ENCODE peak calls at places on chromosomes 4 and X, in seven cellular contexts. C, Z, H, D, N, K and I are unnamed samples.

GRCh38 chr4:179719766-179720470 is 2277.7 kb upstream of the AGA start:
- DNase-seq in C (no peak), Z (no peak), H (no peak), K (no peak), N (no peak), D (no peak), I (no peak)

GRCh38 chrX:120356084-120356483 is 5.8 kb upstream of the ATP1B4 start:
- DNase-seq in D (no peak), C (no peak), N (no peak), H (no peak), Z (no peak), K (no peak), I (no peak)

GRCh38 chrX:63503541-63503940 is 152.4 kb upstream of the SPIN4 start:
- DNase-seq in C (peak; percentile 71), K (peak; percentile 79), D (no peak), H (no peak), Z (peak; percentile 23), N (no peak), I (no peak)

GRCh38 chr4:120052840-120053239 is 13.8 kb downstream of the MAD2L1 start:
- DNase-seq in H (no peak), K (no peak), D (peak; percentile 63), C (peak; percentile 92), Z (no peak), N (no peak), I (no peak)

GRCh38 chr4:62487016-62487415 is 1286.9 kb downstream of the ADGRL3 start:
- DNase-seq in D (no peak), K (no peak), Z (no peak), N (no peak), H (no peak), C (no peak), I (no peak)

GRCh38 chrX:41085883-41086626 is 810 bp downstream of the USP9X start:
- DNase-seq in H (peak; percentile 34), Z (no peak), C (peak; percentile 30), K (peak; percentile 60), D (no peak), N (peak; percentile 30), I (no peak)

GRCh38 chr4:82899339-82899738 is 1.2 kb upstream of the THAP9 start:
- DNase-seq in K (no peak), Z (no peak), N (no peak), D (no peak), H (no peak), C (no peak), I (no peak)

GRCh38 chr4:24589448-24589847 is 5.1 kb upstream of the DHX15 start:
- DNase-seq in K (no peak), C (no peak), N (no peak), H (no peak), Z (no peak), D (no peak), I (no peak)

GRCh38 chr4:8648816-8649630 is 56.5 kb downstream of the CPZ start:
- DNase-seq in K (no peak), C (no peak), N (no peak), Z (no peak), D (no peak), H (no peak), I (peak; percentile 64)

GRCh38 chr4:118974758-118975157 is 86.1 kb downstream of the SYNPO2 start:
- DNase-seq in Z (no peak), K (no peak), D (no peak), C (no peak), H (no peak), N (no peak), I (no peak)

GRCh38 chrX:68375803-68376202 is 57.5 kb downstream of the OPHN1 start:
- DNase-seq in Z (no peak), N (no peak), D (no peak), H (no peak), C (no peak), K (no peak), I (no peak)

GRCh38 chr4:163755013-163755412 is 260.5 kb downstream of the TMA16 start:
- DNase-seq in K (peak; percentile 5), N (no peak), H (no peak), D (no peak), Z (no peak), C (no peak), I (no peak)

GRCh38 chr4:72567821-72568620 is 1.0 kb downstream of the ADAMTS3 start:
- DNase-seq in N (peak; percentile 3), H (peak; percentile 29), D (peak; percentile 49), K (peak; percentile 87), C (peak; percentile 47), Z (peak; percentile 94), I (peak; percentile 76)

GRCh38 chr4:138111462-138112000 is 130.6 kb downstream of the SLC7A11 start:
- DNase-seq in N (peak; percentile 59), D (no peak), Z (peak; percentile 54), C (peak; percentile 33), K (peak; percentile 34), H (no peak), I (no peak)

GRCh38 chr4:146335763-146336412 is 121.5 kb downstream of the REELD1 start:
- DNase-seq in K (no peak), Z (no peak), C (no peak), H (no peak), D (no peak), N (peak; percentile 21), I (no peak)

GRCh38 chr4:74320559-74321118 is 12.4 kb downstream of the EPGN start:
- DNase-seq in D (no peak), K (peak; percentile 63), C (peak; percentile 41), Z (peak; percentile 66), H (no peak), N (peak; percentile 58), I (no peak)

GRCh38 chr4:163681208-163681821 is 186.8 kb downstream of the TMA16 start:
- DNase-seq in N (peak; percentile 35), D (peak; percentile 44), K (peak; percentile 78), H (peak; percentile 22), C (no peak), Z (no peak), I (no peak)

GRCh38 chr4:169117591-169118081 is 107.6 kb upstream of the CBR4 start:
- DNase-seq in H (no peak), Z (no peak), K (no peak), C (peak; percentile 73), N (no peak), D (no peak), I (no peak)

GRCh38 chr4:152643153-152644035 is 36.4 kb downstream of the TMEM154 start:
- DNase-seq in K (no peak), D (peak; percentile 86), Z (no peak), N (no peak), C (no peak), H (no peak), I (no peak)

GRCh38 chr4:140309124-140309870 is 64.1 kb upstream of the SCOC start:
- DNase-seq in K (no peak), H (no peak), C (peak; percentile 68), Z (peak; percentile 47), N (no peak), D (no peak), I (no peak)

GRCh38 chrX:31506360-31506759 is 434.5 kb upstream of the FTHL17 start:
- DNase-seq in D (no peak), Z (no peak), N (no peak), K (no peak), H (no peak), C (no peak), I (no peak)

GRCh38 chr4:6641164-6641970 is 882 bp downstream of the MRFAP1 start:
- DNase-seq in D (no peak), N (no peak), Z (no peak), K (peak; percentile 59), C (peak; percentile 42), H (peak; percentile 50), I (no peak)

GRCh38 chrX:109939498-109939897 is 63.4 kb upstream of the TMEM164 start:
- DNase-seq in K (no peak), H (no peak), C (no peak), N (no peak), Z (no peak), D (no peak), I (no peak)

DNA sequence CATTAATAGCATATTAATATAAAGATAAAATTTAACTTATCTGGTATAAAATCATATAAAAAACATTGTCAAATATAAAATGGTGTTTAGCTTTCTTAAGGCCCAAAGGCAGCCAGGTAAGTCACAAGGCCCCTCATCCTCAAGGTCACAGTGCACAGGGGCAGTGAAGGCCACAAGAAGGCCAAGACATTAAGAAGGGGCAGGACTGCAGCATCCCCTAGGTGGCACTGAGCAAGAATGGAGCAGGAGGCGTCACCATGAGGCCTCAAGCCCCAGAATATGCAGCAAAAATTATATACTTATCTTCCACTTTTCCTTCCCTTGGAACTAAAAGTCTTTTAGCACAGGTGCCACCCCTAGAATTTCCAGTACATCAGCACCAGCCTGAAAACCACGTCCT is 49.5 kb upstream of the MAGEA8 start:
- DNase-seq in D (no peak), N (no peak), Z (no peak), C (no peak), K (no peak), H (no peak), I (no peak)
- TF ChIP-seq CTCF in D (no peak), N (no peak), Z (peak; percentile 25), C (no peak), K (peak; percentile 3), H (no peak), I (no peak)

DNA sequence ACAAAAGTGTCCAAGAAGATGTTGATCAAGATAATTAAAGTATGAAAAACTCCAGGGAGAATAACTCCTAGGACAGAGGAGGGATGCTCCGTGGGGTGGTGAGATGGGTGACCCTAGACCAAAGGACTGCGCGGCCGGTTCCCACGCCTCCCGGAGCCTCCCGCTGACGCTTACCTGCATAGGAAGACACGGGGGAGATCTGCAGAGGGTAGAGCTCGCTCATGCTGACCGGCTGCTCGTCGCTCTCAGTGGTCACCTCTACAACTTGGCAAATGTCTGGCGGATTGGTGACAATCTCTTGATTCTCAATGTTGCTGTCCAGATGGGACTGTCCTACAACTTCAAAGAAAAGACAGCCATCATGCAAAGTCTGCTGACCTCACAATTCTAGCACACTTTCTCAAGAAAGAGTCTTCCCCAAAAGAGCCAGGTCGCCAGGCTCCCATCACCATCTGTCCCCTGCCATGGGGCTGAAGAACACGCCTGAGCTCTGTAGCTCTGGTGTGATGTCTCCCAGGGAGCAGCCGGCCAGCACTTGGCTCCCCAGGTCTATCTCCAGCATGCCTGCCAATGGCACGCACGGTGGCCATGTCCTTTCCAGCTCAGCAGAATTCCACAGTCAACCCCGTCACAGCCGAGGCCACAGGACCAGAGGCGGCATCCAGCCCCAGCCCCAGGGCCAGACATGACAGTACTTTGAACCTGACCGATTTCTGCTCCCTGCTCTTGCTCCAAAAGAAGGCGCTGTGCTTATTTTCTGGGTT is 75.4 kb downstream of the IRF2 start:
- DNase-seq in D (no peak), H (no peak), N (no peak), C (no peak), Z (no peak), K (no peak), I (no peak)
- TF ChIP-seq CTCF in D (no peak), H (no peak), N (no peak), C (no peak), Z (no peak), K (no peak), I (no peak)

GRCh38 chrX:87299563-87300160 is 217.9 kb upstream of the KLHL4 start:
- DNase-seq in H (no peak), N (peak; percentile 0), C (peak; percentile 0), D (no peak), K (peak; percentile 19), Z (no peak), I (no peak)
- TF ChIP-seq CTCF in H (no peak), N (peak; percentile 30), C (peak; percentile 43), D (peak; percentile 37), K (peak; percentile 74), Z (peak; percentile 88), I (peak; percentile 88)

DNA sequence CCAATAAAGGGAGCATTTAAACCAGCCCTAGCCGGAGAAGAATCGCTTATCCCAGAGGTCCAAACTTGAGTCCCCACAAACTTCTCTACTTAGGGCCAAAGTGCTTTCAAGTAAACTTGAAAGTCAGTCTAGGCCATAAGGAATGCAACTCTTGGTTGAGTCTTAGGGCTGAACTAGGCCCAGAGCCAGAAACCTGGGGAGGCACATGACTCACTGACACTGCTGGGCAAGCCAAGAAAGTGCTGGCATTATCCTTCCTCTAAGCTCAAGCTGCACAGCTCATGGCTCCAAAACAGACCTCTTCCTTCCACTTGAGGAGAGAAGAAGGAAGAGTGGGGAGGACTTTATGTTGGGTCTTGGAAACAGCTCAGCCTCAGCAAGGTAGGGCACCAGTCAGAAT is 1257.3 kb upstream of the DIAPH2 start:
- DNase-seq in K (no peak), D (no peak), N (no peak), Z (no peak), H (no peak), C (no peak), I (no peak)
- TF ChIP-seq CTCF in K (no peak), D (no peak), N (no peak), Z (no peak), H (no peak), C (no peak), I (no peak)